ENCODE peak calls at places on chromosomes 5 and 9, in eight cellular contexts. I is DMS53, C is Peyer's patch, S is AG08395, K is nephron progenitor cell, W is neuronal stem cell, V is NCI-H2171 treated with DMSO at 0.1 percent for 48 hours, M is choroid plexus epithelial cell. G is an unnamed sample.

GRCh38 chr5:57687641-57688040 is 205.0 kb upstream of the ACTBL2 start:
- DNase-seq in K (no peak), W (no peak), I (no peak), S (no peak), V (no peak), C (no peak), M (no peak), G (no peak)

GRCh38 chr5:132420706-132421272 is 51.3 kb downstream of the SLC22A5 start:
- DNase-seq in K (no peak), W (no peak), C (peak), M (no peak), I (no peak), S (no peak), V (no peak), G (no peak)

GRCh38 chr5:55600086-55600485 is 65.3 kb upstream of the PLPP1 start:
- DNase-seq in W (no peak), I (no peak), V (no peak), S (no peak), C (no peak), M (no peak), K (no peak), G (no peak)

GRCh38 chr5:137589185-137589584 is 90.1 kb upstream of the SPOCK1 start:
- DNase-seq in V (no peak), K (no peak), W (no peak), M (no peak), I (no peak), C (no peak), S (no peak), G (no peak)

GRCh38 chr5:169906745-169907649 is 73.3 kb downstream of the INSYN2B start:
- DNase-seq in I (no peak), K (no peak), C (no peak), V (no peak), W (no peak), S (peak), M (no peak), G (no peak)

GRCh38 chr9:132472199-132472598 is 62.2 kb downstream of the CFAP77 start:
- DNase-seq in I (peak), W (no peak), V (no peak), K (no peak), M (no peak), S (no peak), C (no peak), G (no peak)

GRCh38 chr5:38793099-38793498 is 52.7 kb upstream of the OSMR start:
- DNase-seq in K (no peak), S (no peak), C (no peak), W (no peak), I (peak), M (no peak), V (no peak), G (no peak)

GRCh38 chr5:75389430-75389829 is 52.4 kb downstream of the HMGCR start:
- DNase-seq in M (no peak), C (no peak), V (no peak), I (no peak), W (no peak), S (no peak), K (no peak), G (no peak)

GRCh38 chr5:53019320-53019719 is 30.2 kb downstream of the ITGA2 start:
- DNase-seq in C (no peak), I (peak), M (peak), V (no peak), W (no peak), K (no peak), S (peak), G (no peak)

GRCh38 chr5:145554399-145554798 is 280.7 kb downstream of the PRELID2 start:
- DNase-seq in W (no peak), M (peak), I (no peak), S (peak), C (no peak), K (no peak), V (no peak), G (no peak)

GRCh38 chr5:32278403-32278802 is 34.3 kb downstream of the MTMR12 start:
- DNase-seq in M (peak), V (no peak), I (no peak), S (no peak), K (no peak), C (no peak), W (no peak), G (no peak)

GRCh38 chr9:69976165-69976564 is 67.5 kb upstream of the MAMDC2 start:
- DNase-seq in S (peak), C (no peak), I (no peak), V (peak), K (no peak), M (peak), W (no peak), G (peak)